ENCODE peak calls at places on chromosomes 7 and 10, in five cellular contexts. B is endothelial cell, W is HL-60, R is GM06990, T is choroid plexus epithelial cell. F is an unnamed sample.

GRCh38 chr10:73244866-73245477 is 2.1 kb downstream of the DNAJC9 start:
- DNase-seq in B (no peak), W (no peak), R (no peak), T (peak; percentile 10), F (no peak)

GRCh38 chr7:54292171-54292925 is 249.8 kb upstream of the VSTM2A start:
- DNase-seq in B (no peak), W (no peak), R (no peak), T (no peak), F (no peak)

GRCh38 chr7:78198756-78199155 is 400.2 kb downstream of the PHTF2 start:
- DNase-seq in B (no peak), W (no peak), R (no peak), T (no peak), F (no peak)

GRCh38 chr10:241451-241850 is 106.2 kb downstream of the ZMYND11 start:
- DNase-seq in B (no peak), W (no peak), R (no peak), T (no peak), F (no peak)

GRCh38 chr10:114653926-114654325 is 4.1 kb downstream of the ABLIM1 start:
- DNase-seq in B (no peak), W (no peak), R (no peak), T (no peak), F (no peak)

GRCh38 chr7:18806177-18806576 is 310.6 kb downstream of the HDAC9 start:
- DNase-seq in B (no peak), W (no peak), R (no peak), T (no peak), F (no peak)

GRCh38 chr7:116464375-116464774 is 35.2 kb upstream of the CAV2 start:
- DNase-seq in B (no peak), W (no peak), R (no peak), T (no peak), F (no peak)

GRCh38 chr7:133820584-133820983 is 306.6 kb upstream of the LRGUK start:
- DNase-seq in B (no peak), W (no peak), R (no peak), T (no peak), F (no peak)

DNA sequence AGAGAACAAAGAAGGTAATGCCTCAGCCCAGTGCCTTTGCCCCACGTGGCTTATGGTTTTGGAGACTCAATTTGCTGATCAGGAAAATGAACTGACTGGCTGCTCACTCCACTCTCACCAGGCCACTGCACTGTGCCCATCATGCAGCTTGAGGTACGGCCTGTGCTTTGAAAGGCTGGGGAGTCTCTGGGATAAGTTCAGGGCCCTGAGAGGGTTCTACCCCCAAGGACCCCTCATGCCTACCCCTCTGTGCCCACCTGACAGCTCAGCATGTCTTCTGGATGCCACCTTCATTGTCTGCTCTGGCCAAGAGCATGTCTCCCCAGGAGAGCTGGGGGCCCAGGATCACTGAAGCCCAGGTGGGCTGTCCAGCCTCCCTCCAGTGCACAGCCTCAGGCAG is 45.5 kb upstream of the ZNF722 start:
- DNase-seq in B (no peak), W (no peak), R (no peak), T (no peak), F (no peak)
- TF ChIP-seq CTCF in B (no peak), W (no peak), R (no peak), T (no peak), F (no peak)

DNA sequence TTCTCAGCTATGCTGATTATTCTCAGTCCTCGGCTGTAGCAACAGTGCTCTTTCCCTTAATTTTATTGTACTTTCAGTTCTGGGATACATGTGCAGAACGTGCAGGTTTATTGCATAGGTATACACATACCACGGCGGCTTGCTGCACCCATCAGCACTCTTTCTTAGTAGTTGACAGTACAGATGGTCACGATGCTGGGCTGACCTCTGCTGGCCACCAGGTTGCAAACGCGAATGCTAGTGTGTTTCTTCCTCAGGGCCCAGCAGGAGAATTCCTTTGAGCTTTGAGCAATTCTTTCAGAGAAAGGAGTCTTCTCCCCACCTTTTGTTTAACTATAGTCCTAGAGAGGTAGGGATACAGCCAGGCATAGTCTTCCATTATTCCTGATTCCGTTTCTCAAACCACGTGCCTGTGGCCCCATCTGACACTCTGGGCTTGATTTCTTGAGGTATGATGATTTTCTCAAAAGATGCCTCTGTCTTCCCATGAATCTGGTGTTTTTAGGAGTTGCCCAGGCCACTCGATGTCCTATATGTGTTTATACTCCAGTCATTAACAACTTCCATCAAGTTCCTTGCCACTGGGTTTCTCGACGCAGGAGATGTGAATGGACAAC is 48.9 kb upstream of the CDC14C start:
- DNase-seq in B (peak; percentile 50), W (peak; percentile 21), R (no peak), T (peak; percentile 62), F (no peak)
- TF ChIP-seq CTCF in B (no peak), W (peak; percentile 9), R (peak; percentile 41), T (peak; percentile 67), F (no peak)

DNA sequence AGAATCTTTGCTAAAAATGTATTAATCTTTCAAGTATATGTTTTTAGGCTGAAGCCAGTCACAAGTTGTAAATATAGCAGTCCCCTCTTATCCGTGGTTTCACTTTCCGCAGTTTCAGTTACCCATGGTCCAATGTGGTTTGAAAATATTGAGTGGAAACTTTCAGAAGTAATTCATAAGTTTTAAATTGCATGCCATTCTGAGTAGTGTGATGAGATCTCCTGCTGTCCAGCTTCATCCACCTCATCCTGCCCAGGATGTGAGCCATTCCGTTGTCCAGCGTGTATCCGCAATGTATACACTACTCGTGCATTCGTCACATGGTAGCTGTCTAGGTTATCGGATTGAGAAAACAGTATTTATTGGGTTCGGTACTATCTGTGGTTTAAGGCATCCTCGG is 12.2 kb downstream of the PDCD4 start:
- DNase-seq in B (no peak), W (no peak), R (no peak), T (peak; percentile 34), F (no peak)
- TF ChIP-seq CTCF in B (no peak), W (no peak), R (no peak), T (no peak), F (no peak)

DNA sequence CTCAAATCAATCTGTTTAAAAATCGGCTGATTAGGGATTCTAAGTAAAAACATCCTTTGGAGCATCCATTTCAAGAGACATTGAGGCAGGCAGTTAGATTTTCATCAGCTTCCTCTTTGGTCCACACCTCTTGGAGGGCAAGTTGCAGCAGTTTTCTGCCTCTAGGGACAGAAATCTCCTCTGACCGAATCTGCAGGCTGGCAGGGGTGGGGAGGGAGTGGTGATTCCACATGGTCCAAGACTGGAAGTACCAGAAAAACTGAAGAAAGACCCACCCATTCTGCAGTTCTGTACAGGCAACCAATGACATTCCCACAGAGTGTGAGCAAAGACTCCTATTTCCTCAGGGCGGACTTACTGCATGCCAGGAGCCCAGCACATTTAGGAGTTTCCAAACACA is 29.0 kb downstream of the FGFBP3 start:
- DNase-seq in B (no peak), W (no peak), R (no peak), T (no peak), F (no peak)
- TF ChIP-seq CTCF in B (no peak), W (no peak), R (no peak), T (no peak), F (no peak)

GRCh38 chr10:60662917-60663614 is 115.2 kb upstream of the CDK1 start:
- DNase-seq in B (no peak), W (no peak), R (no peak), T (peak; percentile 72), F (no peak)
- TF ChIP-seq CTCF in B (no peak), W (no peak), R (no peak), T (peak; percentile 43), F (no peak)

DNA sequence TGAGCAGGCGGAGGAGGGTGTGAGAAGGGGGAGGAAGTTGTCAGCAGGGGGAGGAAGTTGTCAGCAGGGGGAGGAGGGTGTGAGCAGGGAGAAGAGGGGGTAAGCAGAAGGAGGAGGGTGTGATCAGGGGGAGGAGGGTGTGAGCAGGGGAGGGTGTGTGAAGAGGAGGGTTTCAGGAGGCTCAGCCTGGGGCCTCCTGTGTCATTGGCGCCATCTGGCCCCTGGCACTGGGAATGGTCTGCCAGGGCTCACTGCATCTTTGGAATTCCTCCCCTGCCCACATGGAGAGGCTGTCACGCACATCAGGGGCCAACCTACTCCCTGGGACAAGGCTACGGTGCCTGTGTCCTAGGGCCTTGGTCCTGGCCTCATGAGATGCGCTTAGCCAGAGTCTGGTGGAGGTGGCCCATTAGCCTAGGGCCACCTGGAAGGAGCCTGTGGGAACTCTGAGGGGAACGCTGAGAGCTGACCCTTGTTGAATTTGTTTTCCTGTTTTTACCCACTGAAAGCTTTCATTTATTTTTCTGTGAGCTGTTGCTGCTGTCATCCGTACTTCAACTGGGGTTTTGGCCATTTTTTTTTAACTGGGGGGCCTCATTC is 18.0 kb downstream of the CAMK2B start:
- DNase-seq in B (no peak), W (peak; percentile 17), R (no peak), T (peak; percentile 46), F (peak; percentile 2)
- TF ChIP-seq CTCF in B (no peak), W (no peak), R (peak; percentile 46), T (peak; percentile 51), F (no peak)

DNA sequence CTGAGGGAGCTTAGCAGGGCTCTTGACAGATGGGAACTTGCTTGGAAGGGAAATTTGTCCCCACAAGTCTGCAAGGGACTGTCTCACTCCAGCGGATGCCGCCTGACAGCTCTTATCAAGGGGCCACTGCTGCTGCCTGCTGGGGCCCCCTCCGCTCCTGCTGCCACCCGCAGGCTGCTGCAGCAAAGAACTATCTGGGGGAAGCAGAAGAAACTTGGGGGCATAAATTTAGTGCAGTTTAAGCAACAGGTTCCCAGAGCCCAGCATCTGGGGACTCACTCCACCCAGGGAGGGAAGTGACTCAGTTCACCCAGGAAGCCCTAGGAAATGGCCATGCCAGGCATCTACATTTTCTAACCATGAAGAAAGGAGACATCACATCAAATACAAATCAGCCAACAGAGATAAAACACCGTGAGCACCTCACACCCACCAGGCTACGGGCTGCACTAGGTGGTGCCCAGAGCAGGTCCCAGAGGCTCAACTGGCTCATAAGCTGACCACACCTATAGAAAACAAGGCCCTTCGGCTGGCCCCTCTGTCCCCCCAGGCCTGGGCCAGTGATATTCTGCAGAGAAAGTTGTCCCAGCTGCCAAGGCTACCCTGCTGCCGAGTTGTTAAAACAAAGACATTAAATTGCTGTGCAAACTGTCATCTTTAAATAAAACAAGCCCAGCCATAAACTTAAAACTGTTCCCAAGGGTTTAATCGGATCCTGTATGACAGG is 3.7 kb downstream of the RGS10 start:
- DNase-seq in B (no peak), W (no peak), R (peak; percentile 25), T (peak; percentile 15), F (no peak)
- TF ChIP-seq CTCF in B (no peak), W (no peak), R (peak; percentile 37), T (peak; percentile 14), F (no peak)